ENCODE peak calls at places on chromosomes 11 and 22, in ten cellular contexts. One of them, this sample, is unnamed.

GRCh38 chr11:113384551-113384950 is 3.0 kb upstream of the ANKK1 start:
- DNase-seq in tibial nerve: no peak
- DNase-seq in hepatocyte: peak; percentile 67
- DNase-seq in cardiac muscle cell: peak; percentile 94
- DNase-seq in astrocyte: peak; percentile 95
- DNase-seq in colonic mucosa: no peak
- DNase-seq in dorsolateral prefrontal cortex: no peak
- DNase-seq in IMR-90: peak; percentile 96
- DNase-seq in CD4-positive, alpha-beta T cell: no peak
- DNase-seq in fibroblast of lung: peak; percentile 96
- DNase-seq in this sample: no peak

GRCh38 chr22:23007823-23008222 is 62.5 kb upstream of the GNAZ start:
- DNase-seq in tibial nerve: no peak
- DNase-seq in hepatocyte: no peak
- DNase-seq in cardiac muscle cell: no peak
- DNase-seq in astrocyte: no peak
- DNase-seq in colonic mucosa: no peak
- DNase-seq in dorsolateral prefrontal cortex: no peak
- DNase-seq in IMR-90: no peak
- DNase-seq in CD4-positive, alpha-beta T cell: no peak
- DNase-seq in fibroblast of lung: no peak
- DNase-seq in this sample: no peak

GRCh38 chr11:2569321-2569721 is 124.5 kb downstream of the KCNQ1 start:
- DNase-seq in tibial nerve: no peak
- DNase-seq in hepatocyte: no peak
- DNase-seq in cardiac muscle cell: no peak
- DNase-seq in astrocyte: no peak
- DNase-seq in colonic mucosa: no peak
- DNase-seq in dorsolateral prefrontal cortex: no peak
- DNase-seq in IMR-90: no peak
- DNase-seq in CD4-positive, alpha-beta T cell: no peak
- DNase-seq in fibroblast of lung: no peak
- DNase-seq in this sample: no peak

GRCh38 chr11:46050065-46050464 is 71.2 kb downstream of the PHF21A start:
- DNase-seq in tibial nerve: no peak
- DNase-seq in hepatocyte: peak; percentile 68
- DNase-seq in cardiac muscle cell: peak; percentile 93
- DNase-seq in astrocyte: peak; percentile 90
- DNase-seq in colonic mucosa: no peak
- DNase-seq in dorsolateral prefrontal cortex: no peak
- DNase-seq in IMR-90: peak; percentile 85
- DNase-seq in CD4-positive, alpha-beta T cell: no peak
- DNase-seq in fibroblast of lung: peak; percentile 93
- DNase-seq in this sample: no peak

GRCh38 chr11:71481101-71481960 is 28.3 kb downstream of the NADSYN1 start:
- DNase-seq in tibial nerve: no peak
- DNase-seq in hepatocyte: no peak
- DNase-seq in cardiac muscle cell: no peak
- DNase-seq in astrocyte: no peak
- DNase-seq in colonic mucosa: no peak
- DNase-seq in dorsolateral prefrontal cortex: no peak
- DNase-seq in IMR-90: no peak
- DNase-seq in CD4-positive, alpha-beta T cell: no peak
- DNase-seq in fibroblast of lung: no peak
- DNase-seq in this sample: no peak

GRCh38 chr11:16153951-16154350 is 202.4 kb downstream of the SOX6 start:
- DNase-seq in tibial nerve: no peak
- DNase-seq in hepatocyte: no peak
- DNase-seq in cardiac muscle cell: no peak
- DNase-seq in astrocyte: no peak
- DNase-seq in colonic mucosa: no peak
- DNase-seq in dorsolateral prefrontal cortex: no peak
- DNase-seq in IMR-90: no peak
- DNase-seq in CD4-positive, alpha-beta T cell: no peak
- DNase-seq in fibroblast of lung: no peak
- DNase-seq in this sample: no peak

GRCh38 chr11:2538951-2539735 is 94.3 kb downstream of the KCNQ1 start:
- DNase-seq in tibial nerve: no peak
- DNase-seq in hepatocyte: no peak
- DNase-seq in cardiac muscle cell: no peak
- DNase-seq in astrocyte: no peak
- DNase-seq in colonic mucosa: no peak
- DNase-seq in dorsolateral prefrontal cortex: peak; percentile 27
- DNase-seq in IMR-90: no peak
- DNase-seq in CD4-positive, alpha-beta T cell: no peak
- DNase-seq in fibroblast of lung: no peak
- DNase-seq in this sample: no peak

GRCh38 chr22:47837703-47838102 is 1075.3 kb downstream of the TBC1D22A start:
- DNase-seq in tibial nerve: no peak
- DNase-seq in hepatocyte: peak; percentile 30
- DNase-seq in cardiac muscle cell: peak; percentile 12
- DNase-seq in astrocyte: no peak
- DNase-seq in colonic mucosa: no peak
- DNase-seq in dorsolateral prefrontal cortex: no peak
- DNase-seq in IMR-90: no peak
- DNase-seq in CD4-positive, alpha-beta T cell: no peak
- DNase-seq in fibroblast of lung: peak; percentile 1
- DNase-seq in this sample: no peak

GRCh38 chr11:62245271-62245753 is 3.3 kb downstream of the SCGB1D2 start:
- DNase-seq in tibial nerve: no peak
- DNase-seq in hepatocyte: peak; percentile 69
- DNase-seq in cardiac muscle cell: peak; percentile 54
- DNase-seq in astrocyte: peak; percentile 10
- DNase-seq in colonic mucosa: peak; percentile 19
- DNase-seq in dorsolateral prefrontal cortex: no peak
- DNase-seq in IMR-90: peak; percentile 28
- DNase-seq in CD4-positive, alpha-beta T cell: no peak
- DNase-seq in fibroblast of lung: peak; percentile 22
- DNase-seq in this sample: no peak

GRCh38 chr11:3962406-3962840 is 107.0 kb downstream of the STIM1 start:
- DNase-seq in tibial nerve: no peak
- DNase-seq in hepatocyte: no peak
- DNase-seq in cardiac muscle cell: peak; percentile 39
- DNase-seq in astrocyte: no peak
- DNase-seq in colonic mucosa: no peak
- DNase-seq in dorsolateral prefrontal cortex: no peak
- DNase-seq in IMR-90: peak; percentile 67
- DNase-seq in CD4-positive, alpha-beta T cell: no peak
- DNase-seq in fibroblast of lung: no peak
- DNase-seq in this sample: no peak

GRCh38 chr11:3959015-3959917 is 103.8 kb downstream of the STIM1 start:
- DNase-seq in tibial nerve: no peak
- DNase-seq in hepatocyte: no peak
- DNase-seq in cardiac muscle cell: peak; percentile 41
- DNase-seq in astrocyte: peak; percentile 70
- DNase-seq in colonic mucosa: no peak
- DNase-seq in dorsolateral prefrontal cortex: no peak
- DNase-seq in IMR-90: peak; percentile 71
- DNase-seq in CD4-positive, alpha-beta T cell: no peak
- DNase-seq in fibroblast of lung: peak; percentile 81
- DNase-seq in this sample: no peak

GRCh38 chr11:3958301-3958700 is 102.8 kb downstream of the STIM1 start:
- DNase-seq in tibial nerve: no peak
- DNase-seq in hepatocyte: no peak
- DNase-seq in cardiac muscle cell: no peak
- DNase-seq in astrocyte: no peak
- DNase-seq in colonic mucosa: no peak
- DNase-seq in dorsolateral prefrontal cortex: no peak
- DNase-seq in IMR-90: no peak
- DNase-seq in CD4-positive, alpha-beta T cell: no peak
- DNase-seq in fibroblast of lung: no peak
- DNase-seq in this sample: no peak

GRCh38 chr11:3957437-3957836 is 102.0 kb downstream of the STIM1 start:
- DNase-seq in tibial nerve: no peak
- DNase-seq in hepatocyte: no peak
- DNase-seq in cardiac muscle cell: no peak
- DNase-seq in astrocyte: no peak
- DNase-seq in colonic mucosa: no peak
- DNase-seq in dorsolateral prefrontal cortex: no peak
- DNase-seq in IMR-90: no peak
- DNase-seq in CD4-positive, alpha-beta T cell: no peak
- DNase-seq in fibroblast of lung: no peak
- DNase-seq in this sample: no peak

DNA sequence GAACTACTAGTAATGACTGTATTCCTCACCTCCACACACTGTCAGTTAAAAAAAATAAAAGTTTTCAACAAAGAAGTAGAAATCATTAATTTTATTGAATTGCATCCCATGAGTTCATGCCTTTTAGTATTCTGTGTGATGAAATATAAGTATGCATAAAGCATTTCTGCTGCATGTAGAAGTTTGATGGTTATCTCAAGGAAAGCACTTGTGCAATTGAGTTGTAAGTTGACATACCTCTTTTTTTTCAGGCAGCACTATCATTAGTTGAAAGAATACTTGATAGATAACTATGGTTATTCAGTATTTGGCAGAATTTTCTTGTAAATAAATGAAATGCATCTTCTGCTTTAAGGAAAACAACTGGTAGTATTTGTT is 104.4 kb downstream of the STIM1 start:
- DNase-seq in tibial nerve: no peak
- DNase-seq in hepatocyte: no peak
- DNase-seq in cardiac muscle cell: no peak
- DNase-seq in astrocyte: no peak
- DNase-seq in colonic mucosa: no peak
- DNase-seq in dorsolateral prefrontal cortex: no peak
- DNase-seq in IMR-90: peak; percentile 25
- DNase-seq in CD4-positive, alpha-beta T cell: no peak
- DNase-seq in fibroblast of lung: no peak
- DNase-seq in this sample: no peak
- H3K27ac ChIP-seq in tibial nerve: no peak overlapping the region
- H3K27ac ChIP-seq in hepatocyte: no peak overlapping the region
- H3K27ac ChIP-seq in cardiac muscle cell: no peak overlapping the region
- H3K27ac ChIP-seq in astrocyte: no peak overlapping the region
- H3K27ac ChIP-seq in colonic mucosa: no peak overlapping the region
- H3K27ac ChIP-seq in dorsolateral prefrontal cortex: no peak overlapping the region
- H3K27ac ChIP-seq in IMR-90: no peak overlapping the region
- H3K27ac ChIP-seq in CD4-positive, alpha-beta T cell: no peak overlapping the region
- H3K27ac ChIP-seq in fibroblast of lung: no peak overlapping the region
- H3K27ac ChIP-seq in this sample: no peak overlapping the region

DNA sequence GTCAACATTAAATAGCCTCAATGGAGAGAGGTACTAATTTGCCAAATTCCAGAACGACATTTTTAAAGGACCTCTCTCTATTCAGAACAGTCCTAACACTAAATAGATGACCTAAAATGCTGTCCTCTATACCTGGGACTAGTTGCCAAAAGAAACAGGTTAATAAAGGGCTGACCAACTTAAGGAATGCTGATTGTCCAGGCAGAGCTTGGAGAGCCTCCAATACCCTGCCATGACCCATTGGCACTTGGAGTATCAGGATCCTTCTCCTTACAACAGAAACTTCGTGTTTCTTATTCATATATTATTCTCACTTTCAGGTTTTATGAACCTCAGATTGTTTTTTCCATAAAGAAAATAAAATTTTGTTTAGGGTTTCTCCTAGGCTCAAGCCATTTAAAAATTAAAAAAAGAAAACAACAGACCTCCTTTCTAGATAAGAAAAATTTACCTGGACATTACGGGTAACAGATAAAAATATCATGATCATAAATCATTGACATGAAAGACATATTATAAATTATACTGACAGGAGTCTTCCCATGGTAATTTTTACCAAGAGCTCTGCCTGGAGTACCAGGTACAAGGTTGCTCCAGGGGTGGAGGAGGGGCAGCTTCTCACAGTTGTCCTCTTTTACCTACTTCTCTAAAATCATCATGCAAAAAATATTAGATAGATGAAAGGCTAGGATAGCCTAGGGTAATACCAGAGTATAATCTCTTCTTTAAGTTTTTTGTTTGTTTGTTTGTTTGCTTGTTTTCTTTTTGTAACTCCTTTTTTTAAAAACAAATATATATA is 2.0 kb downstream of the LRRC4C start:
- DNase-seq in tibial nerve: no peak
- DNase-seq in hepatocyte: no peak
- DNase-seq in cardiac muscle cell: no peak
- DNase-seq in astrocyte: no peak
- DNase-seq in colonic mucosa: no peak
- DNase-seq in dorsolateral prefrontal cortex: no peak
- DNase-seq in IMR-90: no peak
- DNase-seq in CD4-positive, alpha-beta T cell: no peak
- DNase-seq in fibroblast of lung: no peak
- DNase-seq in this sample: no peak
- TF ChIP-seq CTCF in tibial nerve: no peak
- TF ChIP-seq CTCF in hepatocyte: no peak
- TF ChIP-seq CTCF in cardiac muscle cell: no peak
- TF ChIP-seq CTCF in astrocyte: no peak
- TF ChIP-seq CTCF in colonic mucosa: no peak
- TF ChIP-seq CTCF in dorsolateral prefrontal cortex: no peak
- TF ChIP-seq CTCF in IMR-90: no peak
- TF ChIP-seq CTCF in CD4-positive, alpha-beta T cell: no peak
- TF ChIP-seq CTCF in fibroblast of lung: no peak
- TF ChIP-seq CTCF in this sample: no peak

DNA sequence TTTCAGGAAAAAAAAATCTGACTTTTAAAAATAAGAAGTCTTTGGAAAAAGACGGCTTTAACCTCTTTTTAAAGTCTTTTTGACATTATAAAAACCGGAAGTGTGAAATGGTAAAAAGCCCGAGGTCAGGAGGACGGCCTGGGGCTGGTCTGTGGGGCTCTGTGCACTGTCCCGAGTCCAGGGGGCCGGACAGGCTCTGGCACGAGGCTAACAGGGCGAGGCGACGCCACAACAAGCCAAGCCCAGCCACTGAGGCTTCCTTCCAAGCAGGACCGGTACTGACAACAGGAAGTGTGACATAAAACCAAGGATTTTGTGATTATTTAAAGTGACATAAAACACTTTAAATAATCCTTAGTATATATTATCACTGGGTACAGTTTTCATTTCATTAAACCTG is 39.2 kb downstream of the BRD1 start:
- DNase-seq in tibial nerve: peak; percentile 54
- DNase-seq in hepatocyte: no peak
- DNase-seq in cardiac muscle cell: peak; percentile 29
- DNase-seq in astrocyte: no peak
- DNase-seq in colonic mucosa: peak; percentile 46
- DNase-seq in dorsolateral prefrontal cortex: no peak
- DNase-seq in IMR-90: no peak
- DNase-seq in CD4-positive, alpha-beta T cell: no peak
- DNase-seq in fibroblast of lung: no peak
- DNase-seq in this sample: peak; percentile 84
- H3K27ac ChIP-seq in tibial nerve: peak overlapping the region; percentile 70
- H3K27ac ChIP-seq in hepatocyte: no peak overlapping the region
- H3K27ac ChIP-seq in cardiac muscle cell: no peak overlapping the region
- H3K27ac ChIP-seq in astrocyte: no peak overlapping the region
- H3K27ac ChIP-seq in colonic mucosa: peak overlapping the region; percentile 29
- H3K27ac ChIP-seq in dorsolateral prefrontal cortex: no peak overlapping the region
- H3K27ac ChIP-seq in IMR-90: no peak overlapping the region
- H3K27ac ChIP-seq in CD4-positive, alpha-beta T cell: no peak overlapping the region
- H3K27ac ChIP-seq in fibroblast of lung: peak overlapping the region; percentile 64
- H3K27ac ChIP-seq in this sample: peak overlapping the region; percentile 74

DNA sequence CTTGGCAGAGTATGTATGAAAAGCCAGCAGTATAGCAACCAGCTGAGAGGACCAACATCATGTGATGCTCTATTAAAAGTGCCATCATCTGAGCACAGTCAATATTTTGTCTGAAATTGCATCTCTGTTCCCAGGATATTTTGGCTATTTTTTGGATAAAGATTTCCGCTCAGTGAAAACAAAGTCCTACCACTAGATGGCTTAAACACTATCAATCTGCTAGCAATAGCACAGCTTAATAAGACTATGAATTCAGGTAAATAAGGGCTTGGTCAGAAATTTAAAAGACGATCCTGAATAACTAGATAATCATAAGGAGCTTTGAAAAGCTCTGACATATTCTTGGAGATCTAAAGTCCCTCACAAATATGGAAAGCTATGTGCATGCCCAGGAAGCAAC is 74.4 kb downstream of the MS4A13 start:
- DNase-seq in tibial nerve: no peak
- DNase-seq in hepatocyte: no peak
- DNase-seq in cardiac muscle cell: no peak
- DNase-seq in astrocyte: no peak
- DNase-seq in colonic mucosa: no peak
- DNase-seq in dorsolateral prefrontal cortex: no peak
- DNase-seq in IMR-90: no peak
- DNase-seq in CD4-positive, alpha-beta T cell: no peak
- DNase-seq in fibroblast of lung: no peak
- DNase-seq in this sample: no peak
- TF ChIP-seq CTCF in tibial nerve: no peak
- TF ChIP-seq CTCF in hepatocyte: peak; percentile 16
- TF ChIP-seq CTCF in cardiac muscle cell: no peak
- TF ChIP-seq CTCF in astrocyte: peak; percentile 6
- TF ChIP-seq CTCF in colonic mucosa: no peak
- TF ChIP-seq CTCF in dorsolateral prefrontal cortex: no peak
- TF ChIP-seq CTCF in IMR-90: peak; percentile 17
- TF ChIP-seq CTCF in CD4-positive, alpha-beta T cell: no peak
- TF ChIP-seq CTCF in fibroblast of lung: no peak
- TF ChIP-seq CTCF in this sample: no peak